ENCODE peak calls at places on chromosomes 7 and 10, in five cellular contexts. One of them, this sample, is unnamed.

GRCh38 chr10:124221356-124222297 is 128.2 kb upstream of the CHST15 start:
- DNase-seq in GOT3: no peak
- DNase-seq in NCI-H2227 treated with DMSO at 0.1 percent for 48 hours: no peak
- DNase-seq in WTC11: no peak
- DNase-seq in T-cell: no peak
- DNase-seq in this sample: no peak

GRCh38 chr7:112144284-112145059 is 61.7 kb downstream of the DOCK4 start:
- DNase-seq in NCI-H2227 treated with DMSO at 0.1 percent for 48 hours: no peak
- DNase-seq in GOT3: no peak
- DNase-seq in WTC11: no peak
- DNase-seq in T-cell: no peak
- DNase-seq in this sample: no peak

GRCh38 chr7:75955293-75955938 is 39.0 kb downstream of the TMEM120A start:
- DNase-seq in NCI-H2227 treated with DMSO at 0.1 percent for 48 hours: no peak
- DNase-seq in T-cell: no peak
- DNase-seq in GOT3: no peak
- DNase-seq in WTC11: no peak
- DNase-seq in this sample: no peak

GRCh38 chr10:102951316-102951715 is 33.2 kb downstream of the CNNM2 start:
- DNase-seq in NCI-H2227 treated with DMSO at 0.1 percent for 48 hours: no peak
- DNase-seq in GOT3: no peak
- DNase-seq in WTC11: no peak
- DNase-seq in T-cell: no peak
- DNase-seq in this sample: no peak

GRCh38 chr10:91705948-91706670 is 73.2 kb upstream of the PPP1R3C start:
- DNase-seq in WTC11: no peak
- DNase-seq in NCI-H2227 treated with DMSO at 0.1 percent for 48 hours: no peak
- DNase-seq in T-cell: no peak
- DNase-seq in GOT3: no peak
- DNase-seq in this sample: no peak

GRCh38 chr7:69698109-69698840 is 100.0 kb downstream of the AUTS2 start:
- DNase-seq in GOT3: no peak
- DNase-seq in NCI-H2227 treated with DMSO at 0.1 percent for 48 hours: no peak
- DNase-seq in WTC11: no peak
- DNase-seq in T-cell: no peak
- DNase-seq in this sample: no peak

GRCh38 chr10:36880898-36881297 is 244.5 kb upstream of the ANKRD30A start:
- DNase-seq in GOT3: no peak
- DNase-seq in WTC11: no peak
- DNase-seq in NCI-H2227 treated with DMSO at 0.1 percent for 48 hours: no peak
- DNase-seq in T-cell: no peak
- DNase-seq in this sample: no peak

GRCh38 chr7:155538293-155538692 is 8.1 kb downstream of the CNPY1 start:
- DNase-seq in T-cell: no peak
- DNase-seq in WTC11: peak
- DNase-seq in NCI-H2227 treated with DMSO at 0.1 percent for 48 hours: no peak
- DNase-seq in GOT3: no peak
- DNase-seq in this sample: no peak

GRCh38 chr10:68242051-68242450 is 10.1 kb upstream of the ATOH7 start:
- DNase-seq in WTC11: no peak
- DNase-seq in GOT3: no peak
- DNase-seq in NCI-H2227 treated with DMSO at 0.1 percent for 48 hours: no peak
- DNase-seq in T-cell: no peak
- DNase-seq in this sample: no peak

GRCh38 chr7:144391823-144392255 is 11.7 kb downstream of the NOBOX start:
- DNase-seq in T-cell: peak
- DNase-seq in WTC11: no peak
- DNase-seq in GOT3: no peak
- DNase-seq in NCI-H2227 treated with DMSO at 0.1 percent for 48 hours: peak
- DNase-seq in this sample: no peak

GRCh38 chr7:111210996-111211395 is 120.1 kb downstream of the LRRN3 start:
- DNase-seq in WTC11: no peak
- DNase-seq in NCI-H2227 treated with DMSO at 0.1 percent for 48 hours: no peak
- DNase-seq in GOT3: no peak
- DNase-seq in T-cell: no peak
- DNase-seq in this sample: no peak

GRCh38 chr7:31082450-31082849 is 30.3 kb downstream of the ADCYAP1R1 start:
- DNase-seq in T-cell: no peak
- DNase-seq in GOT3: no peak
- DNase-seq in NCI-H2227 treated with DMSO at 0.1 percent for 48 hours: no peak
- DNase-seq in WTC11: no peak
- DNase-seq in this sample: no peak

GRCh38 chr10:30059209-30060107 is at the start of gene JCAD:
- DNase-seq in WTC11: peak
- DNase-seq in NCI-H2227 treated with DMSO at 0.1 percent for 48 hours: peak
- DNase-seq in T-cell: peak
- DNase-seq in GOT3: peak
- DNase-seq in this sample: peak

GRCh38 chr7:128939075-128939860 is 1.5 kb downstream of the IRF5 start:
- DNase-seq in NCI-H2227 treated with DMSO at 0.1 percent for 48 hours: no peak
- DNase-seq in T-cell: no peak
- DNase-seq in GOT3: no peak
- DNase-seq in WTC11: no peak
- DNase-seq in this sample: no peak

GRCh38 chr7:25496394-25497103 is 268.3 kb upstream of the NPVF start:
- DNase-seq in WTC11: no peak
- DNase-seq in GOT3: no peak
- DNase-seq in T-cell: no peak
- DNase-seq in NCI-H2227 treated with DMSO at 0.1 percent for 48 hours: no peak
- DNase-seq in this sample: no peak

GRCh38 chr10:5971315-5971832 is 6.0 kb downstream of the IL15RA start:
- DNase-seq in NCI-H2227 treated with DMSO at 0.1 percent for 48 hours: no peak
- DNase-seq in GOT3: no peak
- DNase-seq in WTC11: no peak
- DNase-seq in T-cell: no peak
- DNase-seq in this sample: no peak

GRCh38 chr7:37273891-37274290 is 174.8 kb downstream of the ELMO1 start:
- DNase-seq in T-cell: no peak
- DNase-seq in GOT3: no peak
- DNase-seq in WTC11: no peak
- DNase-seq in NCI-H2227 treated with DMSO at 0.1 percent for 48 hours: no peak
- DNase-seq in this sample: no peak

GRCh38 chr10:122514045-122514840 is 46.3 kb upstream of the DMBT1 start:
- DNase-seq in WTC11: no peak
- DNase-seq in GOT3: no peak
- DNase-seq in NCI-H2227 treated with DMSO at 0.1 percent for 48 hours: no peak
- DNase-seq in T-cell: no peak
- DNase-seq in this sample: no peak

GRCh38 chr7:117347480-117347879 is 24.6 kb upstream of the WNT2 start:
- DNase-seq in T-cell: no peak
- DNase-seq in GOT3: no peak
- DNase-seq in NCI-H2227 treated with DMSO at 0.1 percent for 48 hours: no peak
- DNase-seq in WTC11: no peak
- DNase-seq in this sample: no peak

This sample was measured in effector CD8-positive, alpha-beta T cell.